ENCODE peak calls at places on chromosome X, in six cellular contexts. E is GM12865, Z is gastrocnemius medialis, V is cardiac fibroblast, A is upper lobe of right lung, B is endothelial cell. H is an unnamed sample.

GRCh38 chrX:154990496-154990895 is 32.0 kb downstream of the F8 start:
- DNase-seq in E (peak), Z (no peak), V (no peak), A (no peak), B (no peak), H (no peak)

GRCh38 chrX:103629295-103630170 is 758 bp downstream of the TCEAL1 start:
- DNase-seq in E (peak), Z (peak), V (peak), A (peak), B (peak), H (peak)

GRCh38 chrX:37921758-37922157 is 74.4 kb upstream of the DYNLT3 start:
- DNase-seq in E (no peak), Z (no peak), V (peak), A (no peak), B (no peak), H (no peak)

GRCh38 chrX:7689791-7690412 is 153.1 kb upstream of the VCX start:
- DNase-seq in E (no peak), Z (no peak), V (no peak), A (no peak), B (no peak), H (no peak)

GRCh38 chrX:31374786-31375185 is 302.9 kb upstream of the FTHL17 start:
- DNase-seq in E (no peak), Z (no peak), V (no peak), A (no peak), B (no peak), H (no peak)

GRCh38 chrX:101348452-101349222 is at the start of gene TIMM8A:
- DNase-seq in E (peak), Z (peak), V (peak), A (peak), B (peak), H (peak)

GRCh38 chrX:38277136-38277535 is 50.2 kb downstream of the RPGR start:
- DNase-seq in E (no peak), Z (no peak), V (no peak), A (no peak), B (no peak), H (no peak)

GRCh38 chrX:107293056-107293455 is 86.6 kb downstream of the DNAAF6 start:
- DNase-seq in E (no peak), Z (no peak), V (no peak), A (no peak), B (no peak), H (no peak)

GRCh38 chrX:53186363-53186762 is 38.6 kb downstream of the KDM5C start:
- DNase-seq in E (no peak), Z (no peak), V (no peak), A (no peak), B (no peak), H (no peak)

GRCh38 chrX:1719270-1719669 is 104.4 kb downstream of the ASMT start:
- DNase-seq in E (no peak), Z (no peak), V (no peak), A (no peak), B (no peak), H (no peak)

GRCh38 chrX:12672362-12673106 is 118.7 kb upstream of the PRPS2 start:
- DNase-seq in E (no peak), Z (no peak), V (no peak), A (no peak), B (no peak), H (no peak)

GRCh38 chrX:153400146-153401132 is 711 bp downstream of the PNMA6E start:
- DNase-seq in E (peak), Z (no peak), V (no peak), A (peak), B (peak), H (peak)

GRCh38 chrX:70664726-70665125 is 220.1 kb downstream of the DLG3 start:
- DNase-seq in E (peak), Z (no peak), V (peak), A (no peak), B (peak), H (peak)

GRCh38 chrX:23902419-23902818 is 5.3 kb downstream of the APOO start:
- DNase-seq in E (peak), Z (no peak), V (peak), A (no peak), B (no peak), H (peak)

GRCh38 chrX:132023117-132023895 is at the start of gene STK26:
- DNase-seq in E (peak), Z (peak), V (peak), A (peak), B (peak), H (peak)

GRCh38 chrX:13432776-13433605 is 113.1 kb upstream of the ATXN3L start:
- DNase-seq in E (no peak), Z (no peak), V (peak), A (no peak), B (no peak), H (no peak)

GRCh38 chrX:16807548-16807947 is 21.3 kb downstream of the TXLNG start:
- DNase-seq in E (no peak), Z (no peak), V (no peak), A (no peak), B (peak), H (no peak)

GRCh38 chrX:30821116-30821515 is 67.9 kb downstream of the TAB3 start:
- DNase-seq in E (no peak), Z (no peak), V (no peak), A (no peak), B (no peak), H (no peak)

GRCh38 chrX:38232287-38232686 is 11.6 kb upstream of the SRPX start:
- DNase-seq in E (peak), Z (no peak), V (peak), A (no peak), B (no peak), H (no peak)

GRCh38 chrX:37603938-37604409 is 32.5 kb downstream of the LANCL3 start:
- DNase-seq in E (peak), Z (no peak), V (no peak), A (peak), B (no peak), H (no peak)

GRCh38 chrX:39836802-39837420 is 260.8 kb downstream of the BCOR start:
- DNase-seq in E (peak), Z (no peak), V (no peak), A (no peak), B (no peak), H (no peak)

DNA sequence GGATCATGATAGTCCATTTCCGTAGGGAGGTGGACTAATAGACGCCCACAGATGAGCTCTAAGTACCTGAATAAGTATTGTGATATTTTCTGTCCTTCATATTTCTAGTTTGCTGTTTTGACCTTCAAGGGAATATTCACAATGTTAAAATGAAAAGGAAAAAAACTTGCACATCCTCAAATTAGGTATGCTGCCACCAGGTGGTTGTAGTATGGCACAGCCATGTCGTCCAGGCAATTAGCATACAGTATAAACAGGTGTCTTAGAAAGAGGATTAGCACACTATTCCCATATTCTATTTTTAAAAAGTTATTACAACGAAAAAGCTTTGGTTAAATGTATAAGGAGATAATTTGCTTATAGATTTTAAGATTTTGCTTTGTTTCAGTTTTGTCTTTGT is 802.0 kb downstream of the RPA4 start:
- DNase-seq in E (peak), Z (no peak), V (peak), A (no peak), B (peak), H (peak)
- TF ChIP-seq CTCF in E (peak), Z (peak), V (peak), A (peak), B (peak), H (peak)

DNA sequence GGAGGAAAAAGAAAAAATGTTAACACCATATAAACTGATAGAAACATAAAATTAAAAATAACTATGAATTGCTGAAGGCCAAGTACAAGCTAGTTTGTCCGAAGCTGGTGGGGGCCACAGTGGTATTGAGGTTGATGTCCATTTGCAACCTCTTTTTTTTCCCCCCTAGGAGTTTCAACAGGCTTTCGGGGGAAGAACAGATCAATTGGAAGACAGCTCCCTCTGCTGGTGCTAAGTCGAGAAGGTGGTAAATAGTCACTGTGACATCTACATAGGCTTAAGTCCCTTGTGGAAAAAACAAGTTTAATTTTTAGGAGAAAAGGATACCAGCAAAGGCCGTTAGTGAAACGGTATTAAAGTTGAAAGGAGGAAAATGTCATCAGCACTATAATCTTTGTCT is 115.7 kb upstream of the ZXDA start:
- DNase-seq in E (peak), Z (no peak), V (peak), A (no peak), B (no peak), H (peak)
- TF ChIP-seq CTCF in E (peak), Z (peak), V (peak), A (peak), B (no peak), H (peak)

GRCh38 chrX:46319750-46320149 is 225.5 kb downstream of the ZNF674 start:
- DNase-seq in E (no peak), Z (no peak), V (no peak), A (no peak), B (no peak), H (no peak)
- TF ChIP-seq CTCF in E (no peak), Z (no peak), V (no peak), A (no peak), B (no peak), H (no peak)

DNA sequence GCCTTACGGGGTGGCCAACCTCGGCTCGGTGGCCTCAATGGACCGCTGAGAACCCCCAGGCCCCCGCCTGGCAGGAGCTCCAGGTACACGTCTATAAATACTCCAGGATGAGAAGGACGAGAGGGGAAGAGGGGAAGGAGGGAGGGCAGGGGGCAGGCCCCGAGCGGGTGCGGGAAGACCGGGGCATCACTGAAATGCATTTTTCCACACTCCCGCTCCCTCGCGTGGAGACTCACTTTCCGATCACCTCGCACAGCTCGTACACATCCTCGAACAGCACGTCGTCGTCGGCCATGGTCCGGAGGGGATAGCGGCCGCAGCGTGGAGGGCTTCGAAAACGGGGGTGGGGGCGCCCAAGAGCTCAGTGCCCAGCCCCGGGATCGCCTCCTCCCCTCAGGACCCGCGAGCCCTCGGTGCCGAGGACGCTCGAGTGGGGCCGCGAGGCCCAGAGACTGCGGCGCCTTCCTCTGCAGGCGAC is 621 bp downstream of the CASK start:
- DNase-seq in E (peak), Z (no peak), V (peak), A (peak), B (peak), H (peak)
- TF ChIP-seq CTCF in E (no peak), Z (no peak), V (no peak), A (no peak), B (no peak), H (peak)

DNA sequence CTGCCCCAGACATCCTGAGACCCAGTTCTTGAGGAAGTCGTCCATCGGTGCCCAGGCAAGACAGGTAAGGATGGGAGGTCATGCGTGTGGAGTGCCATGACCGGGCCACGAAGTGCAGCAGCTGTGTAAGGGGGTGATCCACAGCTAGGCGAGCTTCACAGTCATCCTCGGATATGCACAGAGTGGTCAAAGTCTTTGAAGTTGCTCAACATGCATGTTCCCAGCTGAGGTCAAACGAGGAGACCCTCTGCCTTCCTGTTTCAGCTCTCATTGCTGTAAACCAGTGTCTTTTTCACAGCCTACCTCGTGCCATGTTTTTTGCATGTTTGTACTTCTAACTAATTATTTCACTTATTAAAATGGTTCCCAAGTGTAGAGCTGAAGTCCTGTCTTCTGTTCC is 109.9 kb upstream of the TBL1X start:
- DNase-seq in E (no peak), Z (no peak), V (no peak), A (no peak), B (no peak), H (no peak)
- TF ChIP-seq CTCF in E (no peak), Z (no peak), V (no peak), A (no peak), B (no peak), H (no peak)

GRCh38 chrX:11562570-11562969 is 103.2 kb downstream of the ARHGAP6 start:
- DNase-seq in E (no peak), Z (no peak), V (no peak), A (no peak), B (no peak), H (no peak)

GRCh38 chrX:11553594-11553993 is 112.1 kb downstream of the ARHGAP6 start:
- DNase-seq in E (no peak), Z (no peak), V (no peak), A (no peak), B (no peak), H (no peak)

GRCh38 chrX:11557120-11557519 is 108.6 kb downstream of the ARHGAP6 start:
- DNase-seq in E (peak), Z (no peak), V (peak), A (no peak), B (no peak), H (no peak)

GRCh38 chrX:11555759-11556158 is 110.0 kb downstream of the ARHGAP6 start:
- DNase-seq in E (no peak), Z (no peak), V (peak), A (no peak), B (no peak), H (no peak)

GRCh38 chrX:11558972-11559371 is 106.7 kb downstream of the ARHGAP6 start:
- DNase-seq in E (peak), Z (no peak), V (no peak), A (peak), B (peak), H (peak)
- TF ChIP-seq CTCF in E (peak), Z (no peak), V (peak), A (peak), B (peak), H (no peak)

DNA sequence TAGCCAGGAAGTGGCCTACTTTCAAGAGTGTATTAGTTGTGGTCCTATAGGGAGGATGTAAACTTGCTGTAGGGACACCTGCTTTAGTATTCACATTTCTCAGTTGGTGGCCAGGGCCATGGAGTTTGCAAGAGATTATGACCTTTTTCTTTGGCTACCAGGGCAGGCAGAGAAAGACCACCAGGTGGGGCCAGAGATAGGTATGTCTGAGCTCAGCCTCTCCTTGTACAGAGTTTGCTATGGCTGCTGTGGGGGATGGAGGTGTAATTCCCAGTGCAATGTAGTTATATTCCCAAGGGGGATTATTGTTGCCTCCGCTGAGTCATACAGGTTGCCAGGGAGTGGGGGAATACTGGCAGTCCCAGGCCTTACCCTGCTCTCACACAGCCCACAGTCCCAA is 26.3 kb upstream of the DACH2 start:
- DNase-seq in E (no peak), Z (no peak), V (no peak), A (no peak), B (no peak), H (no peak)
- TF ChIP-seq CTCF in E (no peak), Z (no peak), V (no peak), A (no peak), B (no peak), H (no peak)

DNA sequence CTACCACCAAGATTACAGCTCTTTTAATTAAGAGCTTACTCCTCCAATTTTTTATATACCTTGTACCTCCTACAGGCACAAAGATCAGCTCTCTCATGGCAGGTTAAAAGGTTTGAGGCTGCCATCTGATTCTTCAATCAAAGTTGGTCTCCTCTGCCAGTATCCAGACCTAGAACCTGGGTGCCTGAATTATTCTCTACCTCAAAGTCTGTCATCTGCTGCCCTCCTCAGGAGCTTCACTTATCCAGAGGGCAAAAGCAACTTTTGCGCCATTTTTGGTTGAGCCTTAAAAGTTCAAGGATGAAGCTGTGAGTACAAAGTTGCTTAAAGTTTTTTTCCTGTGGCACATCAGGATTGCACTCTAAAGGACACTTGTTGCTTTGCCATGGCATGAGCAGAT is 343.7 kb upstream of the PPP1R2C start:
- DNase-seq in E (peak), Z (no peak), V (peak), A (no peak), B (no peak), H (no peak)
- TF ChIP-seq CTCF in E (no peak), Z (no peak), V (no peak), A (no peak), B (no peak), H (no peak)

H was measured in GM10248.